ENCODE peak calls at places on chromosomes 13 and 19, in five cellular contexts. I is skeletal muscle cell; Q is pons; K is amniotic stem cell; Y is activated CD8-positive, alpha-beta memory T cell treated with anti-CD3 and anti-CD28 coated beads, Interleukin-2, amount 10 ng/mL, durations not matched to agents 7 days and 5 days. V is an unnamed sample.

GRCh38 chr19:19119325-19120237 is 18.7 kb downstream of the TMEM161A start:
- DNase-seq in I (no peak), Q (no peak), K (no peak), Y (no peak), V (no peak)

GRCh38 chr13:50129065-50129922 is 114.0 kb downstream of the KCNRG start:
- DNase-seq in I (no peak), Q (no peak), K (no peak), Y (peak; percentile 47), V (peak; percentile 27)

GRCh38 chr13:83819156-83819555 is 63.1 kb downstream of the SLITRK1 start:
- DNase-seq in I (no peak), Q (no peak), K (no peak), Y (no peak), V (no peak)

GRCh38 chr13:31967155-31967554 is 64.4 kb upstream of the FRY start:
- DNase-seq in I (no peak), Q (no peak), K (no peak), Y (no peak), V (no peak)

GRCh38 chr19:5148794-5149190 is 179.9 kb downstream of the KDM4B start:
- DNase-seq in I (no peak), Q (no peak), K (no peak), Y (no peak), V (no peak)

GRCh38 chr13:63110431-63110830 is 1694.8 kb upstream of the PCDH20 start:
- DNase-seq in I (no peak), Q (no peak), K (no peak), Y (no peak), V (no peak)

GRCh38 chr13:50589139-50589538 is 254.4 kb downstream of the DLEU7 start:
- DNase-seq in I (peak; percentile 97), Q (no peak), K (peak; percentile 38), Y (peak; percentile 69), V (peak; percentile 72)

GRCh38 chr19:11166281-11167142 is 10.9 kb upstream of the SPC24 start:
- DNase-seq in I (no peak), Q (no peak), K (peak; percentile 30), Y (no peak), V (peak; percentile 61)

GRCh38 chr13:81142306-81142999 is 801.5 kb upstream of the SPRY2 start:
- DNase-seq in I (no peak), Q (no peak), K (no peak), Y (no peak), V (no peak)